ENCODE peak calls at places on chromosomes 13 and 19, in four cellular contexts. W is psoas muscle, R is thyroid gland, S is K562. E is an unnamed sample.

GRCh38 chr19:41935781-41936415 is 7.6 kb upstream of the ERFL start:
- DNase-seq in W (no peak), S (no peak), R (no peak), E (no peak)

GRCh38 chr19:6375411-6376010 is at the start of gene PSPN:
- DNase-seq in R (no peak), W (no peak), S (no peak), E (no peak)

GRCh38 chr19:52191374-52191773 is 1.5 kb downstream of the PPP2R1A start:
- DNase-seq in R (no peak), S (no peak), W (no peak), E (no peak)

GRCh38 chr13:59745395-59745788 is 418.3 kb downstream of the DIAPH3 start:
- DNase-seq in S (no peak), W (no peak), R (no peak), E (no peak)

GRCh38 chr13:53242015-53242414 is 213.4 kb downstream of the OLFM4 start:
- DNase-seq in W (no peak), R (no peak), S (no peak), E (no peak)

GRCh38 chr19:40633207-40633606 is 32.0 kb downstream of the LTBP4 start:
- DNase-seq in S (no peak), R (no peak), W (no peak), E (peak)

GRCh38 chr13:34678154-34678553 is 263.9 kb upstream of the NBEA start:
- DNase-seq in R (no peak), S (no peak), W (no peak), E (no peak)

GRCh38 chr19:12785431-12786011 is 5.8 kb upstream of the JUNB start:
- DNase-seq in R (no peak), W (no peak), S (no peak), E (no peak)

GRCh38 chr13:41428155-41428554 is 29.2 kb upstream of the RGCC start:
- DNase-seq in S (no peak), R (no peak), W (no peak), E (no peak)
- H3K4me3 ChIP-seq in S (no peak), R (peak), W (peak), E (peak)

GRCh38 chr19:29666634-29667389 is 1.6 kb downstream of the PLEKHF1 start:
- DNase-seq in W (peak), R (peak), S (peak), E (peak)
- H3K4me3 ChIP-seq in W (peak), R (peak), S (peak), E (peak)

GRCh38 chr13:45339399-45339798 is 1.6 kb downstream of the TPT1 start:
- DNase-seq in S (no peak), R (no peak), W (no peak), E (no peak)
- H3K4me3 ChIP-seq in S (peak), R (peak), W (peak), E (peak)

GRCh38 chr19:30228726-30229523 is 143.3 kb upstream of the ZNF536 start:
- DNase-seq in R (peak), S (no peak), W (no peak), E (no peak)
- H3K4me3 ChIP-seq in R (peak), S (no peak), W (peak), E (peak)

GRCh38 chr13:27262546-27262945 is 8.1 kb upstream of the RASL11A start:
- DNase-seq in S (no peak), R (no peak), W (no peak), E (no peak)

GRCh38 chr13:27259831-27260230 is 8.5 kb downstream of the RPL21 start:
- DNase-seq in S (no peak), R (no peak), W (no peak), E (no peak)

GRCh38 chr13:27258637-27259377 is 7.4 kb downstream of the RPL21 start:
- DNase-seq in W (no peak), R (no peak), S (no peak), E (no peak)

GRCh38 chr13:27263438-27263837 is 7.2 kb upstream of the RASL11A start:
- DNase-seq in S (no peak), R (no peak), W (no peak), E (no peak)

DNA sequence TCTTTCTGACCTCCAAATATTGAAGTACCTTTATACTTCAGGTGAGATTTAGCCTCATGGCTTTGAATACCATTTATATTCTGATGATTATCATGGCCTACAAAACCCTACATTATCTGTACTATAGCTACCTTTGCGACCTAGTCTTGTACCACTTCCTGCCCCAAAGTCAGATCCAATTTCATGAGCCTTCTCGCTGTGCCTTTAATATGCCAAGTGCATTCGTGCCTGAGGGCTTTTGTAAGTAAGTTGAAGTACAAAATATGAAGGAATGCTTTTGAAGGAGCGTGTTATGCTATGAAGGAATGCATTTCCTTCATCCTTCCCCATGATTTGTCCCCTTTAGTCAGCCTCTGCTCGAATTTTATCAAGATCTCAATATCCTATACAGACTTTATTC is 9.3 kb upstream of the RASL11A start:
- DNase-seq in R (no peak), S (no peak), W (no peak), E (no peak)
- H3K4me3 ChIP-seq in R (no peak), S (no peak), W (no peak), E (no peak)

DNA sequence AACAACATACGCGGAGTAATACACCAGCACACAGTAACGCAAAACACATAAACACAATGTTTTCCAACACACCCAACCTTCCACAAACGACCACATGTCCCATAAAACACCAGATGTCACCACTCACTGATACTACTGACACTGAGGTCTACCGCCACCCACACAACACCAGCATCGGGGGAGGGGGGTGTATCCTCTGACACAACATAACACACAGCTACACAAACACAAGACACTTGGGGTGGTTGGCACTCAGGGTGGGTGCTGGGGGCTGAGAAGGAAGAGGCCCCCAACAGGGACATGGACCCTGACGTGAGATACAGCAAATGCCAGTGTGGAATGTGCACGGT is 1.5 kb upstream of the KCNN4 start:
- DNase-seq in S (peak), R (no peak), W (no peak), E (no peak)
- H3K4me3 ChIP-seq in S (no peak), R (no peak), W (no peak), E (no peak)

E was measured in astrocyte of the cerebellum.